ENCODE peak calls at places on chromosomes 4 and X, in eight cellular contexts. F, J, U, I, W, K, P and X are unnamed samples.
A peak's percentile ranks its signal among the peaks of the same experiment; 100 is the strongest.

GRCh38 chr4:22984390-22984789 is 291.7 kb downstream of the GBA3 start:
- DNase-seq in F (no peak), U (no peak), K (no peak), P (no peak), J (no peak), W (no peak), I (no peak), X (no peak)

GRCh38 chrX:140712413-140713173 is 3.0 kb downstream of the LINC00632 start:
- DNase-seq in P (peak; percentile 79), W (peak; percentile 75), U (peak; percentile 46), K (no peak), I (peak; percentile 20), F (peak; percentile 23), J (no peak), X (peak; percentile 33)

GRCh38 chr4:41156574-41156973 is 57.8 kb downstream of the APBB2 start:
- DNase-seq in W (no peak), F (no peak), K (no peak), P (no peak), I (no peak), U (peak; percentile 52), J (no peak), X (no peak)

GRCh38 chrX:124212622-124213021 is 119.8 kb upstream of the TEX13D start:
- DNase-seq in I (no peak), P (no peak), W (no peak), F (no peak), U (no peak), K (peak; percentile 11), J (no peak), X (no peak)

GRCh38 chrX:138026211-138026610 is 460.3 kb downstream of the ZIC3 start:
- DNase-seq in I (no peak), U (peak; percentile 41), K (peak; percentile 2), F (no peak), P (peak; percentile 17), W (no peak), J (no peak), X (no peak)

GRCh38 chr4:111650553-111651183 is 494.6 kb upstream of the FAM241A start:
- DNase-seq in P (peak; percentile 29), J (no peak), I (no peak), U (no peak), W (no peak), F (no peak), K (no peak), X (no peak)

GRCh38 chr4:55184600-55185523 is 59.5 kb upstream of the KDR start:
- DNase-seq in P (no peak), W (no peak), U (peak; percentile 76), I (no peak), F (no peak), K (peak; percentile 54), J (no peak), X (no peak)

GRCh38 chrX:113634565-113634964 is 793.9 kb upstream of the AMOT start:
- DNase-seq in J (no peak), W (no peak), K (no peak), U (no peak), F (no peak), P (no peak), I (no peak), X (no peak)

GRCh38 chr4:3209551-3210325 is 39.2 kb upstream of the MSANTD1 start:
- DNase-seq in K (no peak), I (no peak), W (no peak), F (no peak), J (no peak), P (no peak), U (no peak), X (no peak)

GRCh38 chr4:38101563-38101962 is 141.4 kb downstream of the PTTG2 start:
- DNase-seq in W (no peak), U (no peak), P (no peak), I (no peak), K (no peak), J (no peak), F (no peak), X (no peak)

GRCh38 chrX:154372612-154373022 is 1.8 kb downstream of the FLNA start:
- DNase-seq in P (no peak), K (no peak), F (no peak), W (no peak), J (no peak), I (no peak), U (no peak), X (no peak)

GRCh38 chr4:107166181-107166580 is 130.1 kb upstream of the DKK2 start:
- DNase-seq in F (no peak), U (no peak), P (no peak), K (no peak), J (no peak), I (no peak), W (no peak), X (no peak)

GRCh38 chr4:100632163-100632562 is 114.3 kb upstream of the EMCN start:
- DNase-seq in F (no peak), P (no peak), I (no peak), U (no peak), J (no peak), W (no peak), K (no peak), X (no peak)

GRCh38 chrX:118216086-118216485 is 99.5 kb upstream of the KLHL13 start:
- DNase-seq in U (peak; percentile 25), W (no peak), I (no peak), K (no peak), J (no peak), P (no peak), F (no peak), X (no peak)

GRCh38 chr4:153729901-153730300 is 29.9 kb downstream of the RNF175 start:
- DNase-seq in F (no peak), P (no peak), J (no peak), U (no peak), K (no peak), I (no peak), W (no peak), X (no peak)

GRCh38 chrX:7055386-7056137 is 92.0 kb upstream of the STS start:
- DNase-seq in W (no peak), P (no peak), J (no peak), K (peak; percentile 55), F (no peak), I (no peak), U (no peak), X (no peak)

GRCh38 chr4:121307441-121308327 is 73.1 kb downstream of the QRFPR start:
- DNase-seq in U (peak; percentile 56), I (no peak), K (peak; percentile 28), W (no peak), P (no peak), F (no peak), J (peak; percentile 17), X (no peak)

GRCh38 chr4:139934786-139935330 is 219.1 kb downstream of the MAML3 start:
- DNase-seq in K (no peak), W (no peak), P (no peak), U (no peak), J (no peak), F (no peak), I (no peak), X (no peak)

GRCh38 chr4:75710246-75710645 is 14.1 kb upstream of the USO1 start:
- DNase-seq in F (no peak), K (no peak), J (no peak), U (no peak), P (no peak), I (no peak), W (no peak), X (no peak)

GRCh38 chrX:54920610-54921426 is at the start of gene TRO:
- DNase-seq in F (no peak), U (no peak), I (no peak), K (no peak), W (no peak), J (no peak), P (peak; percentile 65), X (no peak)

GRCh38 chr4:18082254-18082653 is 60.7 kb upstream of the LCORL start:
- DNase-seq in U (no peak), K (no peak), I (no peak), F (no peak), J (no peak), W (no peak), P (no peak), X (no peak)

GRCh38 chr4:127622923-127623754 is 9.6 kb upstream of the INTU start:
- DNase-seq in W (no peak), J (peak; percentile 37), P (peak; percentile 88), U (no peak), K (no peak), I (no peak), F (no peak), X (no peak)

GRCh38 chrX:55127692-55128091 is 38.9 kb downstream of the PAGE2 start:
- DNase-seq in P (no peak), K (no peak), J (no peak), I (no peak), U (no peak), W (no peak), F (no peak), X (no peak)

GRCh38 chrX:54495814-54496516 is at the start of gene FGD1:
- DNase-seq in I (no peak), J (peak; percentile 60), P (peak; percentile 66), K (peak; percentile 25), F (peak; percentile 43), U (peak; percentile 64), W (peak; percentile 36), X (peak; percentile 7)

GRCh38 chr4:1099270-1099669 is 14.1 kb downstream of the RNF212 start:
- DNase-seq in J (no peak), F (no peak), P (no peak), I (no peak), W (no peak), K (no peak), U (no peak), X (no peak)

GRCh38 chr4:139300431-139301142 is 718 bp upstream of the NAA15 start:
- DNase-seq in P (no peak), F (no peak), K (peak; percentile 54), W (no peak), J (no peak), I (no peak), U (peak; percentile 53), X (no peak)

GRCh38 chrX:134174859-134175258 is 62.1 kb upstream of the CCDC160 start:
- DNase-seq in W (no peak), F (no peak), P (no peak), J (no peak), U (no peak), I (no peak), K (no peak), X (no peak)

GRCh38 chr4:3461515-3462291 is 1.4 kb upstream of the DOK7 start:
- DNase-seq in W (peak; percentile 44), K (no peak), J (no peak), P (no peak), U (peak; percentile 83), I (no peak), F (peak; percentile 6), X (no peak)

GRCh38 chr4:138308421-138308820 is 66.3 kb upstream of the SLC7A11 start:
- DNase-seq in P (no peak), W (no peak), J (peak; percentile 29), I (no peak), F (no peak), K (no peak), U (peak; percentile 89), X (no peak)

GRCh38 chr4:65670331-65671031 is at the start of gene EPHA5:
- DNase-seq in W (peak; percentile 49), F (no peak), K (no peak), I (no peak), U (peak; percentile 78), J (peak; percentile 41), P (peak; percentile 97), X (no peak)